ENCODE peak calls at places on chromosomes 7 and 10, in eight cellular contexts. S, F, Q, R, K, D, T and O are unnamed samples.

GRCh38 chr10:132163278-132163765 is 23.4 kb upstream of the DPYSL4 start:
- DNase-seq in S (no peak), F (no peak), Q (no peak), R (peak), K (no peak), D (peak), T (peak), O (no peak)

GRCh38 chr7:136179154-136179553 is 202.0 kb upstream of the MTPN start:
- DNase-seq in S (no peak), F (no peak), Q (no peak), R (no peak), K (no peak), D (no peak), T (no peak), O (no peak)

GRCh38 chr10:6148908-6149307 is 53.8 kb upstream of the PFKFB3 start:
- DNase-seq in S (no peak), F (no peak), Q (no peak), R (no peak), K (no peak), D (no peak), T (no peak), O (no peak)

GRCh38 chr10:62585211-62585758 is 211.1 kb downstream of the ZNF365 start:
- DNase-seq in S (no peak), F (no peak), Q (peak), R (no peak), K (no peak), D (no peak), T (no peak), O (no peak)

GRCh38 chr10:72175166-72175565 is 40.6 kb upstream of the ANAPC16 start:
- DNase-seq in S (peak), F (no peak), Q (no peak), R (no peak), K (peak), D (no peak), T (no peak), O (peak)

GRCh38 chr10:35722636-35723420 is 80.7 kb upstream of the FZD8 start:
- DNase-seq in S (no peak), F (no peak), Q (no peak), R (no peak), K (no peak), D (no peak), T (no peak), O (no peak)

GRCh38 chr10:4678023-4678950 is 147.7 kb upstream of the AKR1E2 start:
- DNase-seq in S (peak), F (no peak), Q (no peak), R (no peak), K (peak), D (no peak), T (no peak), O (no peak)

GRCh38 chr7:45147858-45148652 is 9.5 kb upstream of the RAMP3 start:
- DNase-seq in S (no peak), F (peak), Q (no peak), R (no peak), K (no peak), D (no peak), T (no peak), O (no peak)

GRCh38 chr7:40760997-40761396 is 626.2 kb downstream of the SUGCT start:
- DNase-seq in S (no peak), F (no peak), Q (no peak), R (no peak), K (no peak), D (no peak), T (no peak), O (peak)

GRCh38 chr7:1113548-1113885 is 25.6 kb downstream of the GPER1 start:
- DNase-seq in S (no peak), F (no peak), Q (no peak), R (no peak), K (no peak), D (no peak), T (no peak), O (no peak)

GRCh38 chr7:45606050-45606449 is 31.9 kb downstream of the ADCY1 start:
- DNase-seq in S (no peak), F (no peak), Q (no peak), R (no peak), K (no peak), D (no peak), T (no peak), O (no peak)

GRCh38 chr7:155395176-155395797 is 62.6 kb upstream of the EN2 start:
- DNase-seq in S (no peak), F (no peak), Q (no peak), R (no peak), K (no peak), D (peak), T (no peak), O (peak)

GRCh38 chr10:62025134-62025794 is 123.8 kb downstream of the ARID5B start:
- DNase-seq in S (no peak), F (no peak), Q (no peak), R (no peak), K (no peak), D (no peak), T (no peak), O (no peak)

GRCh38 chr10:47165711-47166404 is 134.1 kb upstream of the GDF10 start:
- DNase-seq in S (peak), F (peak), Q (peak), R (no peak), K (no peak), D (no peak), T (no peak), O (peak)

GRCh38 chr7:70764004-70764691 is 367.8 kb upstream of the GALNT17 start:
- DNase-seq in S (no peak), F (no peak), Q (no peak), R (no peak), K (no peak), D (no peak), T (no peak), O (no peak)

GRCh38 chr7:114182837-114183236 is 231.8 kb upstream of the FOXP2 start:
- DNase-seq in S (peak), F (no peak), Q (no peak), R (no peak), K (no peak), D (no peak), T (peak), O (no peak)

GRCh38 chr7:45027774-45028114 is 27.7 kb downstream of the CCM2 start:
- DNase-seq in S (no peak), F (no peak), Q (no peak), R (no peak), K (no peak), D (no peak), T (no peak), O (no peak)

GRCh38 chr7:1694981-1695511 is 25.0 kb downstream of the ELFN1 start:
- DNase-seq in S (no peak), F (peak), Q (peak), R (no peak), K (no peak), D (no peak), T (no peak), O (no peak)

GRCh38 chr10:97771055-97771811 is 566 bp downstream of the SFRP5 start:
- DNase-seq in S (peak), F (no peak), Q (no peak), R (no peak), K (no peak), D (peak), T (peak), O (no peak)

GRCh38 chr10:16787361-16787791 is 29.8 kb downstream of the RSU1 start:
- DNase-seq in S (no peak), F (no peak), Q (no peak), R (peak), K (no peak), D (no peak), T (no peak), O (no peak)

GRCh38 chr7:23490357-23491131 is 20.3 kb upstream of the IGF2BP3 start:
- DNase-seq in S (peak), F (peak), Q (peak), R (no peak), K (no peak), D (peak), T (peak), O (peak)

GRCh38 chr10:97542169-97543024 is 30.2 kb upstream of the ANKRD2 start:
- DNase-seq in S (peak), F (peak), Q (peak), R (peak), K (peak), D (no peak), T (peak), O (peak)

GRCh38 chr10:62083868-62084267 is 182.4 kb downstream of the ARID5B start:
- DNase-seq in S (peak), F (no peak), Q (peak), R (no peak), K (peak), D (peak), T (no peak), O (no peak)

GRCh38 chr10:61804414-61804813 is 97.1 kb upstream of the ARID5B start:
- DNase-seq in S (peak), F (no peak), Q (no peak), R (no peak), K (peak), D (no peak), T (no peak), O (no peak)

GRCh38 chr10:32077896-32078295 is 21.7 kb upstream of the KIF5B start:
- DNase-seq in S (peak), F (peak), Q (peak), R (no peak), K (peak), D (no peak), T (no peak), O (no peak)

GRCh38 chr10:98664329-98665042 is 217.8 kb upstream of the HPS1 start:
- DNase-seq in S (peak), F (no peak), Q (no peak), R (peak), K (no peak), D (no peak), T (peak), O (no peak)

GRCh38 chr10:86958831-86959736 is 685 bp downstream of the SNCG start:
- DNase-seq in S (peak), F (peak), Q (peak), R (no peak), K (peak), D (no peak), T (peak), O (no peak)

GRCh38 chr7:3739983-3740382 is 438.9 kb downstream of the SDK1 start:
- DNase-seq in S (no peak), F (no peak), Q (no peak), R (no peak), K (no peak), D (no peak), T (no peak), O (no peak)

GRCh38 chr10:17854044-17854652 is 45.0 kb downstream of the MRC1 start:
- DNase-seq in S (no peak), F (no peak), Q (no peak), R (no peak), K (no peak), D (no peak), T (no peak), O (no peak)

GRCh38 chr10:92074126-92074887 is 150.7 kb downstream of the BTAF1 start:
- DNase-seq in S (no peak), F (no peak), Q (no peak), R (no peak), K (peak), D (no peak), T (no peak), O (no peak)

GRCh38 chr7:156307193-156307592 is 333.4 kb upstream of the RNF32 start:
- DNase-seq in S (no peak), F (no peak), Q (no peak), R (no peak), K (no peak), D (no peak), T (no peak), O (no peak)

GRCh38 chr10:14481752-14482151 is 151.0 kb upstream of the FRMD4A start:
- DNase-seq in S (no peak), F (no peak), Q (no peak), R (no peak), K (peak), D (no peak), T (no peak), O (peak)

GRCh38 chr10:103265712-103266329 is 11.1 kb upstream of the INA start:
- DNase-seq in S (peak), F (no peak), Q (peak), R (peak), K (peak), D (no peak), T (peak), O (no peak)

GRCh38 chr10:50805981-50806622 is 66.4 kb downstream of the ASAH2B start:
- DNase-seq in S (no peak), F (no peak), Q (no peak), R (no peak), K (no peak), D (no peak), T (no peak), O (no peak)

GRCh38 chr10:45461034-45461433 is 87.0 kb downstream of the ALOX5 start:
- DNase-seq in S (no peak), F (no peak), Q (no peak), R (no peak), K (no peak), D (no peak), T (no peak), O (no peak)

GRCh38 chr10:69780070-69780469 is 21.6 kb upstream of the COL13A1 start:
- DNase-seq in S (no peak), F (no peak), Q (no peak), R (no peak), K (no peak), D (no peak), T (no peak), O (no peak)

GRCh38 chr7:85285502-85285901 is 98.6 kb upstream of the SEMA3D start:
- DNase-seq in S (no peak), F (no peak), Q (no peak), R (no peak), K (no peak), D (no peak), T (no peak), O (no peak)

GRCh38 chr10:34731885-34732701 is 83.0 kb downstream of the PARD3 start:
- DNase-seq in S (peak), F (no peak), Q (no peak), R (no peak), K (peak), D (no peak), T (no peak), O (no peak)